ENCODE peak calls at places on chromosomes 11 and 22, in four cellular contexts. E is SK-MEL-5; D is CD8-positive, alpha-beta T cell; K is mammary epithelial cell. V is an unnamed sample.
A peak's percentile ranks its signal among the peaks of the same experiment; 100 is the strongest.

GRCh38 chr11:72735495-72736027 is 16.6 kb downstream of the ARAP1 start:
- DNase-seq in E (no peak), D (no peak), K (peak; percentile 37), V (no peak)

GRCh38 chr22:48180631-48181030 is 1418.2 kb downstream of the TBC1D22A start:
- DNase-seq in E (no peak), D (no peak), K (no peak), V (no peak)

GRCh38 chr11:126442523-126442922 is 87.0 kb downstream of the ST3GAL4 start:
- DNase-seq in E (no peak), D (no peak), K (no peak), V (no peak)

GRCh38 chr11:72864692-72865655 is 50.8 kb downstream of the ATG16L2 start:
- DNase-seq in E (no peak), D (no peak), K (no peak), V (no peak)

GRCh38 chr11:71962428-71963038 is 33.7 kb downstream of the RNF121 start:
- DNase-seq in E (no peak), D (no peak), K (no peak), V (no peak)

GRCh38 chr22:22362939-22363338 is 118.4 kb downstream of the VPREB1 start:
- DNase-seq in E (no peak), D (no peak), K (no peak), V (no peak)

GRCh38 chr11:119782673-119783072 is 53.7 kb upstream of the NECTIN1 start:
- DNase-seq in E (no peak), D (no peak), K (no peak), V (no peak)

GRCh38 chr11:104736503-104736902 is 161.8 kb downstream of the CASP12 start:
- DNase-seq in E (no peak), D (no peak), K (no peak), V (no peak)

GRCh38 chr22:41445171-41446056 is 1.2 kb downstream of the TOB2 start:
- DNase-seq in E (no peak), D (no peak), K (peak; percentile 7), V (no peak)

GRCh38 chr22:47043835-47044721 is 281.6 kb downstream of the TBC1D22A start:
- DNase-seq in E (peak; percentile 23), D (no peak), K (no peak), V (peak; percentile 18)

GRCh38 chr22:30717331-30717921 is 22.8 kb downstream of the OSBP2 start:
- DNase-seq in E (peak; percentile 28), D (no peak), K (peak; percentile 85), V (peak; percentile 53)

GRCh38 chr11:14687456-14687855 is 43.9 kb downstream of the PDE3B start:
- DNase-seq in E (no peak), D (no peak), K (no peak), V (no peak)

GRCh38 chr22:44668190-44668885 is 33.7 kb upstream of the PRR5 start:
- DNase-seq in E (no peak), D (peak; percentile 34), K (no peak), V (no peak)

GRCh38 chr11:76361773-76362172 is 19.2 kb downstream of the THAP12 start:
- DNase-seq in E (no peak), D (no peak), K (no peak), V (no peak)

GRCh38 chr11:47001666-47002285 is 65.2 kb downstream of the CSTPP1 start:
- DNase-seq in E (no peak), D (no peak), K (no peak), V (no peak)

GRCh38 chr11:110379261-110379660 is 50.5 kb upstream of the FDX1 start:
- DNase-seq in E (no peak), D (no peak), K (no peak), V (no peak)

GRCh38 chr11:74749965-74750296 is 1.3 kb downstream of the RNF169 start:
- DNase-seq in E (no peak), D (no peak), K (no peak), V (no peak)

GRCh38 chr22:30695351-30695762 is 683 bp downstream of the OSBP2 start:
- DNase-seq in E (no peak), D (no peak), K (no peak), V (no peak)

GRCh38 chr11:110251837-110252236 is 44.6 kb downstream of the RDX start:
- DNase-seq in E (no peak), D (no peak), K (peak; percentile 87), V (peak; percentile 43)

GRCh38 chr11:96185220-96185768 is 157.7 kb downstream of the MAML2 start:
- DNase-seq in E (no peak), D (no peak), K (no peak), V (no peak)

GRCh38 chr11:74035264-74035663 is 26.4 kb upstream of the UCP3 start:
- DNase-seq in E (no peak), D (no peak), K (no peak), V (peak; percentile 17)

GRCh38 chr11:72227316-72228228 is 3.0 kb downstream of the INPPL1 start:
- DNase-seq in E (no peak), D (no peak), K (peak; percentile 61), V (peak; percentile 43)

GRCh38 chr11:125210112-125210511 is 45.6 kb downstream of the PKNOX2 start:
- DNase-seq in E (no peak), D (no peak), K (no peak), V (no peak)

GRCh38 chr11:106398396-106399074 is 321.1 kb downstream of the AASDHPPT start:
- DNase-seq in E (no peak), D (no peak), K (no peak), V (no peak)

GRCh38 chr11:12724301-12725046 is 50.3 kb downstream of the TEAD1 start:
- DNase-seq in E (peak; percentile 94), D (no peak), K (peak; percentile 92), V (peak; percentile 88)

GRCh38 chr11:64996710-64997380 is at the start of gene BATF2:
- DNase-seq in E (peak; percentile 62), D (no peak), K (peak; percentile 60), V (no peak)

GRCh38 chr11:19121646-19122045 is 4.7 kb downstream of the ZDHHC13 start:
- DNase-seq in E (no peak), D (no peak), K (no peak), V (no peak)

GRCh38 chr11:117179048-117179999 is 781 bp downstream of the SIDT2 start:
- DNase-seq in E (peak; percentile 32), D (peak; percentile 35), K (peak; percentile 17), V (peak; percentile 18)

GRCh38 chr11:128551641-128552335 is 35.6 kb downstream of the ETS1 start:
- DNase-seq in E (no peak), D (no peak), K (no peak), V (no peak)

GRCh38 chr11:67347964-67348749 is 5.2 kb downstream of the POLD4 start:
- DNase-seq in E (no peak), D (no peak), K (no peak), V (no peak)

GRCh38 chr11:38788591-38788990 is 2190.6 kb upstream of the RAG2 start:
- DNase-seq in E (no peak), D (no peak), K (peak; percentile 1), V (no peak)

GRCh38 chr22:41683052-41683451 is 5.6 kb downstream of the SNU13 start:
- DNase-seq in E (no peak), D (no peak), K (no peak), V (no peak)

GRCh38 chr11:10181811-10182210 is 112.2 kb downstream of the SBF2 start:
- DNase-seq in E (peak; percentile 58), D (no peak), K (no peak), V (no peak)

GRCh38 chr11:47950396-47950795 is 30.0 kb upstream of the PTPRJ start:
- DNase-seq in E (peak; percentile 38), D (peak; percentile 52), K (no peak), V (no peak)

GRCh38 chr11:112795142-112795815 is 165.9 kb upstream of the NCAM1 start:
- DNase-seq in E (peak; percentile 68), D (no peak), K (peak; percentile 53), V (no peak)

GRCh38 chr11:38867338-38867737 is 2269.3 kb upstream of the RAG2 start:
- DNase-seq in E (no peak), D (no peak), K (no peak), V (no peak)